ENCODE peak calls at places on chromosomes 1 and 21, in ten cellular contexts. J is upper lobe of right lung; C is CD8-positive, alpha-beta T cell; N is prostate gland; K is CD8-positive, alpha-beta memory T cell; L is fibroblast of lung; U is H1; D is body of pancreas; R is AG09309; Z is adrenal gland. E is an unnamed sample.

GRCh38 chr1:86871001-86871400 is 42.9 kb downstream of the SELENOF start:
- DNase-seq in J (no peak), C (no peak), N (no peak), K (no peak), L (no peak), U (no peak), D (no peak), R (no peak), Z (no peak), E (no peak)

GRCh38 chr1:154703207-154703606 is 95.2 kb upstream of the ADAR start:
- DNase-seq in J (no peak), C (no peak), N (no peak), K (no peak), L (no peak), U (no peak), D (no peak), R (no peak), Z (no peak), E (no peak)

GRCh38 chr1:83508485-83509151 is 490.3 kb downstream of the TTLL7 start:
- DNase-seq in J (no peak), C (peak), N (no peak), K (no peak), L (peak), U (no peak), D (peak), R (peak), Z (no peak), E (peak)

GRCh38 chr1:235100124-235100801 is 28.4 kb downstream of the TOMM20 start:
- DNase-seq in J (no peak), C (no peak), N (no peak), K (no peak), L (peak), U (no peak), D (no peak), R (no peak), Z (no peak), E (no peak)

GRCh38 chr1:214205053-214205452 is 75.9 kb upstream of the SMYD2 start:
- DNase-seq in J (no peak), C (no peak), N (no peak), K (no peak), L (no peak), U (no peak), D (no peak), R (no peak), Z (no peak), E (no peak)

GRCh38 chr1:7555391-7556185 is 215.5 kb upstream of the VAMP3 start:
- DNase-seq in J (peak), C (no peak), N (no peak), K (no peak), L (no peak), U (no peak), D (no peak), R (no peak), Z (no peak), E (no peak)

GRCh38 chr1:4512622-4513021 is 141.8 kb upstream of the AJAP1 start:
- DNase-seq in J (no peak), C (no peak), N (no peak), K (no peak), L (no peak), U (no peak), D (peak), R (no peak), Z (peak), E (no peak)

GRCh38 chr1:232578681-232579195 is 51.2 kb downstream of the SIPA1L2 start:
- DNase-seq in J (no peak), C (no peak), N (no peak), K (no peak), L (no peak), U (no peak), D (no peak), R (no peak), Z (no peak), E (no peak)

GRCh38 chr1:1118893-1119220 is 3.0 kb upstream of the C1orf159 start:
- DNase-seq in J (peak), C (no peak), N (no peak), K (no peak), L (no peak), U (no peak), D (no peak), R (no peak), Z (no peak), E (no peak)

GRCh38 chr1:204268101-204268500 is 54.3 kb upstream of the GOLT1A start:
- DNase-seq in J (peak), C (no peak), N (no peak), K (no peak), L (no peak), U (no peak), D (no peak), R (no peak), Z (no peak), E (no peak)

GRCh38 chr1:230700132-230700531 is 13.8 kb downstream of the AGT start:
- DNase-seq in J (no peak), C (no peak), N (no peak), K (no peak), L (no peak), U (no peak), D (no peak), R (no peak), Z (no peak), E (no peak)

GRCh38 chr1:15141933-15142647 is 11.5 kb upstream of the TMEM51 start:
- DNase-seq in J (no peak), C (no peak), N (peak), K (no peak), L (peak), U (no peak), D (peak), R (peak), Z (peak), E (no peak)

GRCh38 chr1:199313444-199313843 is 674.6 kb downstream of the PTPRC start:
- DNase-seq in J (no peak), C (no peak), N (no peak), K (no peak), L (no peak), U (no peak), D (no peak), R (no peak), Z (no peak), E (peak)

GRCh38 chr1:206482611-206483010 is 12.3 kb downstream of the IKBKE start:
- DNase-seq in J (no peak), C (no peak), N (no peak), K (no peak), L (no peak), U (no peak), D (no peak), R (no peak), Z (no peak), E (no peak)

GRCh38 chr1:160148121-160148520 is 3.3 kb upstream of the ATP1A4 start:
- DNase-seq in J (no peak), C (no peak), N (no peak), K (no peak), L (no peak), U (no peak), D (no peak), R (no peak), Z (no peak), E (no peak)

GRCh38 chr1:176949033-176949662 is 215.4 kb downstream of the ASTN1 start:
- DNase-seq in J (peak), C (no peak), N (peak), K (no peak), L (peak), U (peak), D (peak), R (no peak), Z (peak), E (peak)

GRCh38 chr1:30343562-30343961 is 379.8 kb downstream of the MATN1 start:
- DNase-seq in J (no peak), C (no peak), N (no peak), K (no peak), L (no peak), U (no peak), D (no peak), R (no peak), Z (no peak), E (no peak)

GRCh38 chr1:55636691-55637090 is 421.5 kb upstream of the USP24 start:
- DNase-seq in J (no peak), C (no peak), N (no peak), K (no peak), L (no peak), U (no peak), D (no peak), R (no peak), Z (no peak), E (peak)

GRCh38 chr1:109783436-109783835 is 19.7 kb upstream of the EPS8L3 start:
- DNase-seq in J (no peak), C (no peak), N (peak), K (no peak), L (peak), U (no peak), D (no peak), R (no peak), Z (no peak), E (peak)

GRCh38 chr1:213457097-213457680 is 406.1 kb downstream of the RPS6KC1 start:
- DNase-seq in J (no peak), C (no peak), N (no peak), K (no peak), L (no peak), U (no peak), D (peak), R (no peak), Z (peak), E (no peak)

GRCh38 chr1:224783006-224783651 is 146.3 kb upstream of the DNAH14 start:
- DNase-seq in J (no peak), C (no peak), N (no peak), K (no peak), L (no peak), U (no peak), D (no peak), R (no peak), Z (no peak), E (no peak)

GRCh38 chr1:30881266-30882181 is 27.0 kb downstream of the SDC3 start:
- DNase-seq in J (no peak), C (no peak), N (no peak), K (no peak), L (no peak), U (no peak), D (no peak), R (no peak), Z (no peak), E (no peak)

GRCh38 chr1:2583331-2583791 is 3.2 kb upstream of the PRXL2B start:
- DNase-seq in J (no peak), C (no peak), N (no peak), K (no peak), L (no peak), U (no peak), D (no peak), R (no peak), Z (no peak), E (no peak)

GRCh38 chr1:165612062-165612461 is 19.0 kb upstream of the MGST3 start:
- DNase-seq in J (no peak), C (no peak), N (no peak), K (no peak), L (no peak), U (no peak), D (no peak), R (no peak), Z (no peak), E (no peak)

GRCh38 chr21:35780983-35781382 is 279.3 kb downstream of the SETD4 start:
- DNase-seq in J (no peak), C (no peak), N (no peak), K (no peak), L (no peak), U (no peak), D (peak), R (no peak), Z (no peak), E (no peak)

GRCh38 chr1:53593758-53594380 is 134.7 kb downstream of the DMRTB1 start:
- DNase-seq in J (peak), C (no peak), N (no peak), K (no peak), L (peak), U (peak), D (peak), R (no peak), Z (no peak), E (no peak)

GRCh38 chr1:86779308-86780191 is 75.2 kb downstream of the SH3GLB1 start:
- DNase-seq in J (no peak), C (no peak), N (no peak), K (no peak), L (peak), U (no peak), D (no peak), R (no peak), Z (no peak), E (peak)

GRCh38 chr21:14742119-14742518 is 196.0 kb upstream of the SAMSN1 start:
- DNase-seq in J (no peak), C (no peak), N (no peak), K (no peak), L (no peak), U (no peak), D (no peak), R (no peak), Z (no peak), E (no peak)

GRCh38 chr1:15756143-15757015 is 2.2 kb upstream of the FBLIM1 start:
- DNase-seq in J (no peak), C (no peak), N (peak), K (no peak), L (no peak), U (no peak), D (peak), R (no peak), Z (no peak), E (no peak)

GRCh38 chr1:6414443-6414844 is 5.3 kb downstream of the HES2 start:
- DNase-seq in J (no peak), C (no peak), N (peak), K (no peak), L (peak), U (peak), D (peak), R (no peak), Z (no peak), E (peak)

GRCh38 chr1:116538527-116538926 is 32.3 kb downstream of the CD58 start:
- DNase-seq in J (no peak), C (peak), N (no peak), K (no peak), L (peak), U (no peak), D (no peak), R (no peak), Z (no peak), E (peak)

GRCh38 chr1:224114787-224115175 is 870 bp downstream of the FBXO28 start:
- DNase-seq in J (no peak), C (no peak), N (no peak), K (no peak), L (no peak), U (no peak), D (no peak), R (no peak), Z (no peak), E (no peak)

GRCh38 chr1:247189981-247190798 is 18.4 kb upstream of the ZNF124 start:
- DNase-seq in J (no peak), C (no peak), N (no peak), K (no peak), L (no peak), U (no peak), D (no peak), R (no peak), Z (no peak), E (no peak)

GRCh38 chr1:158176399-158176798 is 4.3 kb upstream of the CD1D start:
- DNase-seq in J (no peak), C (no peak), N (no peak), K (no peak), L (no peak), U (no peak), D (no peak), R (no peak), Z (no peak), E (no peak)

GRCh38 chr1:1422465-1423244 is 1.6 kb upstream of the ANKRD65 start:
- DNase-seq in J (no peak), C (no peak), N (no peak), K (no peak), L (no peak), U (no peak), D (no peak), R (no peak), Z (no peak), E (no peak)

GRCh38 chr1:219385786-219386427 is 212.2 kb downstream of the LYPLAL1 start:
- DNase-seq in J (no peak), C (peak), N (peak), K (no peak), L (peak), U (peak), D (peak), R (no peak), Z (peak), E (peak)

GRCh38 chr21:43597052-43597451 is 62.2 kb downstream of the HSF2BP start:
- DNase-seq in J (no peak), C (no peak), N (no peak), K (no peak), L (peak), U (no peak), D (no peak), R (no peak), Z (peak), E (peak)

GRCh38 chr1:32758795-32759430 is 56.3 kb upstream of the SYNC start:
- DNase-seq in J (no peak), C (no peak), N (no peak), K (no peak), L (no peak), U (no peak), D (no peak), R (no peak), Z (no peak), E (no peak)
- H3K4me3 ChIP-seq in J (no peak), C (no peak), N (no peak), K (no peak), L (no peak), U (no peak), D (no peak), R (no peak), Z (no peak), E (no peak)

DNA sequence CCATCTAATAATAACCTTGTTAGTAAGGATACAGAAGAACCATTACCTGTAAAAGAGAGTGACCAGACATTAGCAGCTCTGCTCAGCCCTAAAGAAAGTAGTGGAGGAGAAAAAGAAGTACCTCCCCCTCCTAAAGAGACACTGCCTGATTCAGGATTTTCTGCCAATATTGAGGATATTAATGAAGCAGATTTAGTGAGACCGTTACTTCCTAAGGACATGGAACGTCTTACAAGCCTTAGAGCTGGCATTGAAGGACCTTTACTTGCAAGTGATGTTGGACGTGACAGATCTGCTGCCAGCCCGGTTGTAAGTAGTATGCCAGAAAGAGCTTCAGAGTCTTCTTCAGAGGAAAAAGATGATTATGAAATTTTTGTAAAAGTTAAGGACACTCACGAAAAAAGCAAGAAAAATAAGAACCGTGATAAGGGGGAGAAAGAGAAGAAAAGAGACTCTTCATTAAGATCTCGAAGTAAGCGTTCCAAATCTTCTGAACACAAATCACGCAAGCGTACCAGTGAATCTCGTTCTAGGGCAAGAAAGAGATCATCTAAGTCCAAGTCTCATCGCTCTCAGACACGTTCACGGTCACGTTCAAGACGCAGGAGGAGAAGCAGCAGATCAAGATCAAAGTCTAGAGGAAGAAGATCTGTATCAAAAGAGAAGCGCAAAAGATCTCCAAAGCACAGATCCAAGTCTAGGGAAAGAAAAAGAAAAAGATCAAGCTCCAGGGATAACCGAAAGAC is 11.6 kb downstream of the SON start:
- DNase-seq in J (no peak), C (no peak), N (no peak), K (no peak), L (no peak), U (no peak), D (no peak), R (no peak), Z (no peak), E (no peak)
- H3K4me3 ChIP-seq in J (no peak), C (no peak), N (no peak), K (no peak), L (no peak), U (no peak), D (no peak), R (no peak), Z (no peak), E (no peak)

GRCh38 chr21:45478115-45478801 is 64.0 kb downstream of the SLC19A1 start:
- DNase-seq in J (peak), C (peak), N (peak), K (peak), L (peak), U (peak), D (peak), R (no peak), Z (peak), E (peak)
- H3K4me3 ChIP-seq in J (peak), C (peak), N (no peak), K (peak), L (peak), U (no peak), D (no peak), R (no peak), Z (no peak), E (no peak)

GRCh38 chr1:200872446-200873115 is at the start of gene GPR25:
- DNase-seq in J (no peak), C (no peak), N (no peak), K (no peak), L (no peak), U (peak), D (no peak), R (no peak), Z (no peak), E (no peak)
- H3K4me3 ChIP-seq in J (peak), C (peak), N (no peak), K (no peak), L (no peak), U (no peak), D (no peak), R (no peak), Z (no peak), E (no peak)